ENCODE peak calls at places on chromosome 13, in ten cellular contexts. I, R, S, N, T, Q, F, J, D and W are unnamed samples.

GRCh38 chr13:109846185-109846584 is 59.8 kb upstream of the IRS2 start:
- DNase-seq in I (no peak), R (no peak), S (no peak), N (no peak), T (no peak), Q (no peak), F (no peak), J (no peak), D (no peak), W (no peak)

GRCh38 chr13:23510979-23511735 is 59.1 kb upstream of the TNFRSF19 start:
- DNase-seq in I (peak; percentile 40), R (no peak), S (no peak), N (peak; percentile 69), T (no peak), Q (no peak), F (no peak), J (no peak), D (no peak), W (no peak)

GRCh38 chr13:113939905-113940339 is 34.0 kb downstream of the C13orf46 start:
- DNase-seq in I (no peak), R (no peak), S (no peak), N (no peak), T (peak; percentile 51), Q (no peak), F (no peak), J (no peak), D (no peak), W (no peak)

GRCh38 chr13:48731957-48732569 is 78.3 kb downstream of the CYSLTR2 start:
- DNase-seq in I (no peak), R (peak; percentile 74), S (peak; percentile 56), N (peak; percentile 42), T (peak; percentile 57), Q (peak; percentile 45), F (no peak), J (no peak), D (no peak), W (peak; percentile 29)

GRCh38 chr13:89726690-89727435 is 1620.6 kb upstream of the MIR17HG start:
- DNase-seq in I (no peak), R (no peak), S (no peak), N (no peak), T (no peak), Q (no peak), F (no peak), J (no peak), D (no peak), W (no peak)

GRCh38 chr13:57724486-57725272 is 93.1 kb downstream of the PCDH17 start:
- DNase-seq in I (no peak), R (peak; percentile 30), S (no peak), N (no peak), T (no peak), Q (no peak), F (no peak), J (no peak), D (no peak), W (no peak)

GRCh38 chr13:101512650-101513049 is 60.2 kb downstream of the ITGBL1 start:
- DNase-seq in I (no peak), R (no peak), S (no peak), N (no peak), T (no peak), Q (no peak), F (no peak), J (no peak), D (no peak), W (no peak)

GRCh38 chr13:45242524-45242923 is 41.7 kb upstream of the KCTD4 start:
- DNase-seq in I (no peak), R (no peak), S (no peak), N (no peak), T (no peak), Q (no peak), F (no peak), J (no peak), D (no peak), W (no peak)

GRCh38 chr13:100721885-100722512 is 47.4 kb upstream of the TMTC4 start:
- DNase-seq in I (peak; percentile 16), R (peak; percentile 56), S (peak; percentile 44), N (peak; percentile 70), T (peak; percentile 50), Q (peak; percentile 59), F (no peak), J (no peak), D (no peak), W (no peak)

GRCh38 chr13:73040968-73041580 is 17.7 kb upstream of the KLF5 start:
- DNase-seq in I (no peak), R (no peak), S (peak; percentile 57), N (no peak), T (peak; percentile 63), Q (no peak), F (no peak), J (no peak), D (no peak), W (no peak)

GRCh38 chr13:45439781-45440462 is 21.7 kb upstream of the SLC25A30 start:
- DNase-seq in I (no peak), R (no peak), S (no peak), N (no peak), T (no peak), Q (no peak), F (no peak), J (no peak), D (no peak), W (no peak)

GRCh38 chr13:40362502-40362901 is 303.9 kb downstream of the FOXO1 start:
- DNase-seq in I (no peak), R (no peak), S (no peak), N (no peak), T (no peak), Q (no peak), F (no peak), J (no peak), D (no peak), W (no peak)

GRCh38 chr13:103194871-103195270 is 128.7 kb upstream of the SLC10A2 start:
- DNase-seq in I (no peak), R (no peak), S (no peak), N (no peak), T (no peak), Q (no peak), F (no peak), J (no peak), D (no peak), W (no peak)

GRCh38 chr13:100610399-100611347 is 22.1 kb upstream of the GGACT start:
- DNase-seq in I (no peak), R (no peak), S (no peak), N (no peak), T (no peak), Q (no peak), F (no peak), J (no peak), D (no peak), W (no peak)

DNA sequence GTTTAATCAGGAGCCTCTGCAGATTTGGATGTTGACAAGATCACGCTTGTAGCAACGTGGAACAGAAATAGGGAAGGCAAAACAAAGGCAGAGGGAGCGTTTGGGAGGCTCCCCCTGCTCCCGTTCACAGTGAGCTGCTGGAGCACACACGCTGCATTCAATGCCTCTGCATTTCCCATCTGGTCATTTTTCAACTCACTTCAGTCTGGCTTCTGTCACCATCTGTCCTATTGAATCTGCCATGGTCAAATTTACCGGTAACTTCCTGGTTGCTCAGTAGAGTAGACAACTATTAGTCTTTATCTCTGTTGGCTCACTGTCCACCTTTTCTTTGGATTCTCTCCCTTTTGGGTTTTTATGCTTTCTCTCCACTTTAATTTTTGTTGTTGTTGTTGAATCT is 91.0 kb downstream of the NHLRC3 start:
- DNase-seq in I (no peak), R (no peak), S (no peak), N (no peak), T (no peak), Q (no peak), F (no peak), J (no peak), D (no peak), W (no peak)
- H3K27ac ChIP-seq in I (no peak overlapping the region), R (no peak overlapping the region), S (no peak overlapping the region), N (no peak overlapping the region), T (no peak overlapping the region), Q (no peak overlapping the region), F (no peak overlapping the region), J (no peak overlapping the region), D (no peak overlapping the region), W (no peak overlapping the region)

GRCh38 chr13:19070398-19070735 is 111.3 kb downstream of the TUBA3C start:
- DNase-seq in I (no peak), R (no peak), S (no peak), N (no peak), T (no peak), Q (no peak), F (no peak), J (no peak), D (no peak), W (no peak)

GRCh38 chr13:19075418-19075817 is 106.2 kb downstream of the TUBA3C start:
- DNase-seq in I (no peak), R (no peak), S (no peak), N (no peak), T (no peak), Q (no peak), F (no peak), J (no peak), D (no peak), W (no peak)

GRCh38 chr13:19072543-19072942 is 109.1 kb downstream of the TUBA3C start:
- DNase-seq in I (no peak), R (no peak), S (no peak), N (no peak), T (no peak), Q (no peak), F (no peak), J (no peak), D (no peak), W (no peak)

GRCh38 chr13:19071161-19071936 is 110.3 kb downstream of the TUBA3C start:
- DNase-seq in I (no peak), R (no peak), S (no peak), N (no peak), T (no peak), Q (no peak), F (no peak), J (no peak), D (no peak), W (no peak)

DNA sequence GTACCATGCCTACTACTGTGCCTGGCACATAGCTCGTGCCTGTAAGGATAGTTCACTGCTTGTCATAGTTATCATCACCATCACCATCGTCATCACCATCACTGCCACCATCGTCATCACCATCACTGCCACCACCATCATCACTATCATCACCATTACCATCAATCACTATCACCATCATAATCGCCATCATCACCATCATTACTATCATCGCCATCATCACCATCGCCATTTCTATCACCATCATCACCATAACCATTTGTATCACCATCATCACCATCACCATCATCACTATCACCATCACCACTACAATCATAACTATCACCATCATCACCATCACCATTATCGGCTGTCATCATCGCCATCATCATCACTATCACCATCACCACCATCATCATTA is 107.1 kb downstream of the TUBA3C start:
- DNase-seq in I (no peak), R (no peak), S (no peak), N (no peak), T (no peak), Q (no peak), F (no peak), J (no peak), D (no peak), W (no peak)
- H3K9me3 ChIP-seq in I (peaks cover 5% of the 10 kb centered on the region), R (peaks cover 97% of the 10 kb centered on the region), S (no peaks in the 10 kb centered on the region), N (no peaks in the 10 kb centered on the region), T (peaks cover 7% of the 10 kb centered on the region), Q (no peaks in the 10 kb centered on the region), F (no peaks in the 10 kb centered on the region), J (peaks cover 26% of the 10 kb centered on the region), D (no peaks in the 10 kb centered on the region), W (no peaks in the 10 kb centered on the region)

GRCh38 chr13:32737679-32738078 is 151.4 kb downstream of the PDS5B start:
- DNase-seq in I (no peak), R (no peak), S (no peak), N (no peak), T (no peak), Q (no peak), F (no peak), J (no peak), D (no peak), W (no peak)
- H3K27ac ChIP-seq in I (peak overlapping the region; percentile 52), R (no peak overlapping the region), S (peak overlapping the region; percentile 76), N (no peak overlapping the region), T (peak overlapping the region; percentile 71), Q (no peak overlapping the region), F (peak overlapping the region; percentile 57), J (peak overlapping the region; percentile 71), D (no peak overlapping the region), W (peak overlapping the region; percentile 65)

GRCh38 chr13:98228661-98229349 is 51.7 kb upstream of the RNF113B start:
- DNase-seq in I (no peak), R (no peak), S (no peak), N (no peak), T (no peak), Q (no peak), F (no peak), J (no peak), D (no peak), W (no peak)
- H3K9me3 ChIP-seq in I (peaks cover 5% of the 10 kb centered on the region), R (no peaks in the 10 kb centered on the region), S (no peaks in the 10 kb centered on the region), N (no peaks in the 10 kb centered on the region), T (no peaks in the 10 kb centered on the region), Q (no peaks in the 10 kb centered on the region), F (no peaks in the 10 kb centered on the region), J (no peaks in the 10 kb centered on the region), D (no peaks in the 10 kb centered on the region), W (no peaks in the 10 kb centered on the region)